ENCODE peak calls at places on chromosomes 16 and 17, in four cellular contexts. One of them, this sample, is unnamed.

GRCh38 chr17:42843358-42843934 is 934 bp upstream of the AOC2 start:
- DNase-seq in fibroblast of lung: peak; percentile 81
- DNase-seq in cardiac muscle cell: peak; percentile 86
- DNase-seq in pancreas: no peak
- DNase-seq in this sample: no peak

GRCh38 chr17:18182978-18183333 is 672 bp upstream of the ALKBH5 start:
- DNase-seq in cardiac muscle cell: peak; percentile 90
- DNase-seq in pancreas: peak; percentile 92
- DNase-seq in fibroblast of lung: no peak
- DNase-seq in this sample: no peak

GRCh38 chr17:31787857-31788570 is 71.0 kb downstream of the COPRS start:
- DNase-seq in cardiac muscle cell: peak; percentile 90
- DNase-seq in pancreas: no peak
- DNase-seq in fibroblast of lung: peak; percentile 87
- DNase-seq in this sample: peak; percentile 86

GRCh38 chr16:66324785-66325184 is 41.7 kb upstream of the CDH5 start:
- DNase-seq in fibroblast of lung: no peak
- DNase-seq in cardiac muscle cell: peak; percentile 32
- DNase-seq in pancreas: no peak
- DNase-seq in this sample: no peak

GRCh38 chr17:13601776-13602551 is at the start of gene HS3ST3A1:
- DNase-seq in fibroblast of lung: peak; percentile 87
- DNase-seq in cardiac muscle cell: peak; percentile 90
- DNase-seq in pancreas: peak; percentile 70
- DNase-seq in this sample: peak; percentile 67

GRCh38 chr17:75084039-75084660 is 3.6 kb upstream of the SLC16A5 start:
- DNase-seq in fibroblast of lung: peak; percentile 59
- DNase-seq in cardiac muscle cell: peak; percentile 71
- DNase-seq in pancreas: no peak
- DNase-seq in this sample: no peak

GRCh38 chr16:3582276-3583165 is 5.3 kb upstream of the NLRC3 start:
- DNase-seq in fibroblast of lung: no peak
- DNase-seq in pancreas: peak; percentile 46
- DNase-seq in cardiac muscle cell: no peak
- DNase-seq in this sample: no peak

GRCh38 chr17:63278731-63279442 is 167.2 kb downstream of the CYB561 start:
- DNase-seq in pancreas: no peak
- DNase-seq in fibroblast of lung: no peak
- DNase-seq in cardiac muscle cell: no peak
- DNase-seq in this sample: no peak

GRCh38 chr17:29004081-29004692 is 1.6 kb downstream of the SEZ6 start:
- DNase-seq in fibroblast of lung: peak; percentile 15
- DNase-seq in pancreas: no peak
- DNase-seq in cardiac muscle cell: peak; percentile 42
- DNase-seq in this sample: no peak

GRCh38 chr17:40026816-40027613 is 11.8 kb downstream of the CSF3 start:
- DNase-seq in cardiac muscle cell: peak; percentile 86
- DNase-seq in fibroblast of lung: peak; percentile 81
- DNase-seq in pancreas: peak; percentile 92
- DNase-seq in this sample: peak; percentile 59

GRCh38 chr16:79093554-79093967 is 507.0 kb downstream of the MAF start:
- DNase-seq in fibroblast of lung: no peak
- DNase-seq in pancreas: no peak
- DNase-seq in cardiac muscle cell: no peak
- DNase-seq in this sample: no peak

GRCh38 chr17:58576679-58577367 is 62.4 kb upstream of the MTMR4 start:
- DNase-seq in cardiac muscle cell: no peak
- DNase-seq in fibroblast of lung: no peak
- DNase-seq in pancreas: no peak
- DNase-seq in this sample: no peak

GRCh38 chr17:72580321-72581127 is 459.7 kb downstream of the SOX9 start:
- DNase-seq in cardiac muscle cell: no peak
- DNase-seq in fibroblast of lung: no peak
- DNase-seq in pancreas: no peak
- DNase-seq in this sample: no peak

GRCh38 chr17:7229504-7229903 is 4.8 kb downstream of the DVL2 start:
- DNase-seq in fibroblast of lung: no peak
- DNase-seq in pancreas: no peak
- DNase-seq in cardiac muscle cell: no peak
- DNase-seq in this sample: no peak

GRCh38 chr16:30722443-30722842 is 23.5 kb downstream of the SRCAP start:
- DNase-seq in fibroblast of lung: no peak
- DNase-seq in cardiac muscle cell: no peak
- DNase-seq in pancreas: peak; percentile 43
- DNase-seq in this sample: no peak

GRCh38 chr16:84069540-84069939 is 26.9 kb upstream of the SLC38A8 start:
- DNase-seq in fibroblast of lung: no peak
- DNase-seq in pancreas: no peak
- DNase-seq in cardiac muscle cell: no peak
- DNase-seq in this sample: no peak

GRCh38 chr17:81277421-81277820 is 17.7 kb downstream of the SLC38A10 start:
- DNase-seq in pancreas: peak; percentile 67
- DNase-seq in fibroblast of lung: peak; percentile 74
- DNase-seq in cardiac muscle cell: peak; percentile 42
- DNase-seq in this sample: no peak

GRCh38 chr17:77438241-77439204 is 297.8 kb downstream of the SEC14L1 start:
- DNase-seq in fibroblast of lung: no peak
- DNase-seq in pancreas: no peak
- DNase-seq in cardiac muscle cell: no peak
- DNase-seq in this sample: no peak

GRCh38 chr17:71118039-71118438 is 948.7 kb downstream of the KCNJ2 start:
- DNase-seq in fibroblast of lung: peak; percentile 18
- DNase-seq in pancreas: no peak
- DNase-seq in cardiac muscle cell: no peak
- DNase-seq in this sample: no peak

GRCh38 chr17:56937688-56938087 is 23.2 kb downstream of the COIL start:
- DNase-seq in cardiac muscle cell: no peak
- DNase-seq in pancreas: no peak
- DNase-seq in fibroblast of lung: no peak
- DNase-seq in this sample: no peak

GRCh38 chr17:35875439-35876139 is 4.6 kb downstream of the CCL5 start:
- DNase-seq in cardiac muscle cell: no peak
- DNase-seq in pancreas: no peak
- DNase-seq in fibroblast of lung: no peak
- DNase-seq in this sample: no peak

GRCh38 chr16:84054271-84054670 is 11.7 kb upstream of the SLC38A8 start:
- DNase-seq in pancreas: no peak
- DNase-seq in cardiac muscle cell: no peak
- DNase-seq in fibroblast of lung: no peak
- DNase-seq in this sample: no peak

GRCh38 chr17:8189041-8189710 is 804 bp downstream of the BORCS6 start:
- DNase-seq in pancreas: peak; percentile 86
- DNase-seq in cardiac muscle cell: no peak
- DNase-seq in fibroblast of lung: peak; percentile 10
- DNase-seq in this sample: no peak

GRCh38 chr17:57296231-57296630 is 39.9 kb downstream of the MSI2 start:
- DNase-seq in fibroblast of lung: no peak
- DNase-seq in pancreas: no peak
- DNase-seq in cardiac muscle cell: no peak
- DNase-seq in this sample: no peak

GRCh38 chr17:17868637-17869522 is 32.1 kb upstream of the SREBF1 start:
- DNase-seq in cardiac muscle cell: peak; percentile 85
- DNase-seq in fibroblast of lung: peak; percentile 25
- DNase-seq in pancreas: no peak
- DNase-seq in this sample: no peak

GRCh38 chr16:4115209-4115940 is 867 bp downstream of the ADCY9 start:
- DNase-seq in pancreas: peak; percentile 88
- DNase-seq in fibroblast of lung: peak; percentile 70
- DNase-seq in cardiac muscle cell: peak; percentile 84
- DNase-seq in this sample: no peak

GRCh38 chr16:6483634-6484033 is 849.0 kb upstream of the RBFOX1 start:
- DNase-seq in fibroblast of lung: no peak
- DNase-seq in cardiac muscle cell: no peak
- DNase-seq in pancreas: peak; percentile 43
- DNase-seq in this sample: no peak

GRCh38 chr16:88310796-88311605 is 71.8 kb upstream of the ZNF469 start:
- DNase-seq in cardiac muscle cell: no peak
- DNase-seq in fibroblast of lung: no peak
- DNase-seq in pancreas: peak; percentile 16
- DNase-seq in this sample: no peak

GRCh38 chr17:1039511-1040215 is 42.7 kb downstream of the TIMM22 start:
- DNase-seq in pancreas: peak; percentile 67
- DNase-seq in cardiac muscle cell: peak; percentile 12
- DNase-seq in fibroblast of lung: no peak
- DNase-seq in this sample: no peak

GRCh38 chr17:18122991-18123753 is 14.6 kb downstream of the MYO15A start:
- DNase-seq in cardiac muscle cell: no peak
- DNase-seq in pancreas: no peak
- DNase-seq in fibroblast of lung: no peak
- DNase-seq in this sample: no peak

GRCh38 chr17:75785770-75786538 is 1.3 kb downstream of the UNK start:
- DNase-seq in pancreas: no peak
- DNase-seq in fibroblast of lung: peak; percentile 51
- DNase-seq in cardiac muscle cell: peak; percentile 55
- DNase-seq in this sample: no peak

GRCh38 chr16:78184554-78185183 is 85.2 kb downstream of the WWOX start:
- DNase-seq in fibroblast of lung: peak; percentile 89
- DNase-seq in cardiac muscle cell: no peak
- DNase-seq in pancreas: no peak
- DNase-seq in this sample: peak; percentile 48

GRCh38 chr17:78653382-78653781 is 76.2 kb upstream of the DNAH17 start:
- DNase-seq in pancreas: no peak
- DNase-seq in fibroblast of lung: peak; percentile 31
- DNase-seq in cardiac muscle cell: peak; percentile 71
- DNase-seq in this sample: no peak

GRCh38 chr17:1094591-1094990 is 85.2 kb downstream of the ABR start:
- DNase-seq in cardiac muscle cell: no peak
- DNase-seq in pancreas: no peak
- DNase-seq in fibroblast of lung: no peak
- DNase-seq in this sample: no peak

GRCh38 chr17:16150251-16150859 is 65.0 kb downstream of the NCOR1 start:
- DNase-seq in fibroblast of lung: peak; percentile 61
- DNase-seq in cardiac muscle cell: peak; percentile 66
- DNase-seq in pancreas: no peak
- DNase-seq in this sample: peak; percentile 6

GRCh38 chr17:73588291-73589095 is 55.8 kb downstream of the SDK2 start:
- DNase-seq in pancreas: no peak
- DNase-seq in fibroblast of lung: no peak
- DNase-seq in cardiac muscle cell: no peak
- DNase-seq in this sample: no peak

GRCh38 chr17:73584987-73585386 is 59.3 kb downstream of the SDK2 start:
- DNase-seq in pancreas: no peak
- DNase-seq in cardiac muscle cell: no peak
- DNase-seq in fibroblast of lung: no peak
- DNase-seq in this sample: no peak

GRCh38 chr17:73585583-73585982 is 58.7 kb downstream of the SDK2 start:
- DNase-seq in pancreas: no peak
- DNase-seq in cardiac muscle cell: no peak
- DNase-seq in fibroblast of lung: no peak
- DNase-seq in this sample: no peak

GRCh38 chr17:73586153-73586906 is 57.9 kb downstream of the SDK2 start:
- DNase-seq in pancreas: no peak
- DNase-seq in cardiac muscle cell: no peak
- DNase-seq in fibroblast of lung: no peak
- DNase-seq in this sample: no peak

DNA sequence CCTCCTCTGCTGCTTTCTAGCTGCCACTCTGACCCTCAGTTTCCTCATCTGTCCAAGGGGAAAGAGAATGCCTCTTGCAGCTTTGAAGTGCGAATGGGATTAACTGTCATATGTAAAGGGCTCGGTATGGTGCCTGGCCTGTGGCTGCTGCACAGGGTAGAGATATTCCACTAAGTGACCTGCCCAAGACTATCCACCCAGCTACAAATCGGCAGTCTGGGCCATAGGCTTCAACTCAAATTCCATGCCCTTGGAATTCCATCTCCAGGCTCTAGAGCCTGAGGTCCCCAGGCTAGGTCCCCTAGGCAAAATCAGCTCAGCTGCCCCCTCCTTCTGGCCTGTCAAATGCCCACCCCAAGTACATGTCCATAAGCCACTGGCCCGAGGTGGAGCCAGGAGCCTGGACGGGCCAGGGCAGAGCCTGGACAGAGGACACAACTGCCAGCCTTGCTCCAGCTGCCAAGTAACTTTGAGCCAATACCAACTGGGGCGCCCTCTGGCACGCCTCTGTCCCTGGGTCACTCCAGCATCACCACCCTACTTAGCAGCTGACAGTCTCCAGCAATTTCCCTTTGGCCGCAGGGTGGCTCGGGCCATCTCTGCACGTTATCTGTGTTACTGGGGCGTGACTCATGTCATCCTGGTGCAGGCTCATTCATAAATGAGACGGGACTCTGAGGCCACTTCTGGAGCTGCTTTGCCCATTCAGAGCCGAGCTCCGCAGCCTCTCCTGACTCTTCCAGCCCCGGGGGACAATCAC is 57.1 kb downstream of the SDK2 start:
- DNase-seq in pancreas: no peak
- DNase-seq in fibroblast of lung: no peak
- DNase-seq in cardiac muscle cell: no peak
- DNase-seq in this sample: no peak
- TF ChIP-seq CTCF in pancreas: no peak
- TF ChIP-seq CTCF in fibroblast of lung: no peak
- TF ChIP-seq CTCF in cardiac muscle cell: no peak
- TF ChIP-seq CTCF in this sample: no peak

GRCh38 chr17:20008242-20009051 is 712 bp upstream of the SPECC1 start:
- DNase-seq in pancreas: peak; percentile 68
- DNase-seq in cardiac muscle cell: no peak
- DNase-seq in fibroblast of lung: no peak
- DNase-seq in this sample: no peak
- H3K4me3 ChIP-seq in pancreas: peak overlapping the region; percentile 60
- H3K4me3 ChIP-seq in cardiac muscle cell: peak overlapping the region; percentile 46
- H3K4me3 ChIP-seq in fibroblast of lung: peak overlapping the region; percentile 43
- H3K4me3 ChIP-seq in this sample: peak overlapping the region; percentile 46

DNA sequence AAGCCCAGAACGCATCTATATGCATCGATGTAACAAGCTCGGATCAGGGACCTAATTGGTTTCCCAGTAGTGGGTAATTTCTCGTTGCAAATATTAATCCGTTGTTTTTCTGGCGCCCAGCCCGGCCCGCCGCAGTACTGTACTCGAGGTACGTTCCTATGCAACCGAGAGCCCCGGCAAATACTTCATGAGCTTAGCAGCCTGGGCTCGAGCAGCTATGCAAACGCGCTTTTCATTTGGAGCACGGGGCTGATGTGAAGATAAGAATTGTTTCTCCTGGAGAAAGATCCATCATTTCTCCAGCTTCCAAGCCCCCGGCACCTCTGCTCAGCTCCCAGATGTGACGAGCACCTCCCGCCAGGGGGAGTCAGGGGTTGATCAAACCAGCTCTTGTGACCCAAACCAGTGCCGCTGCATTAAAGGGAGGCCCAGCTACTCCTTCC is 229.8 kb downstream of the KATNIP start:
- DNase-seq in cardiac muscle cell: peak; percentile 56
- DNase-seq in pancreas: no peak
- DNase-seq in fibroblast of lung: peak; percentile 58
- DNase-seq in this sample: peak; percentile 15
- TF ChIP-seq CTCF in cardiac muscle cell: peak; percentile 67
- TF ChIP-seq CTCF in pancreas: no peak
- TF ChIP-seq CTCF in fibroblast of lung: peak; percentile 73
- TF ChIP-seq CTCF in this sample: peak; percentile 69

DNA sequence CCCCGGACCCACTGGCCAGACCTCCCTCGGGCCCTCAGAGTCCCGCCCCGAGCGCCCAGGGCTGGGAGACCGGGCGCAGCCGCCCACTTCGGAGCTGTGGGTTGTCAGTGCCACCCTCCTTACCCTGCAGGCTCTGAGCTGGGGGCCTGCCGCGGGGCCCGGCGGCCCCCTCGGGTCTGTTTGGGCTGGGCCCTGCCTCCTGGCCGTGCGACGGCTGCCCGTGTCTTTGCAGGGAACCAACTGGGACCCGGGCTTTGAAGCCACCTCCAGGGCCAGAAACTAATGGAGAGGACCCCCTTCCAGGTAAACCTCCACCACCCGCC is 443 bp downstream of the TEDC2 start:
- DNase-seq in fibroblast of lung: no peak
- DNase-seq in pancreas: no peak
- DNase-seq in cardiac muscle cell: no peak
- DNase-seq in this sample: no peak
- H3K4me3 ChIP-seq in fibroblast of lung: peak overlapping the region; percentile 55
- H3K4me3 ChIP-seq in pancreas: peak overlapping the region; percentile 42
- H3K4me3 ChIP-seq in cardiac muscle cell: peak overlapping the region; percentile 42
- H3K4me3 ChIP-seq in this sample: peak overlapping the region; percentile 57